ENCODE peak calls at places on chromosomes 13 and 19, in four cellular contexts. R is psoas muscle, D is adipocyte, X is BJ. Q is an unnamed sample.
A peak's percentile ranks its signal among the peaks of the same experiment; 100 is the strongest.

GRCh38 chr13:105502193-105502592 is 1033.3 kb downstream of the EFNB2 start:
- DNase-seq in X (no peak), D (no peak), R (no peak), Q (no peak)

GRCh38 chr13:46182491-46182877 is 507 bp upstream of the LCP1 start:
- DNase-seq in R (no peak), D (no peak), X (no peak), Q (peak; percentile 68)

GRCh38 chr13:79485014-79485441 is 4.1 kb downstream of the NDFIP2 start:
- DNase-seq in R (no peak), X (peak; percentile 81), D (peak; percentile 91), Q (no peak)

GRCh38 chr13:50357586-50358118 is 342.4 kb downstream of the KCNRG start:
- DNase-seq in R (no peak), X (peak; percentile 28), D (peak; percentile 68), Q (no peak)

GRCh38 chr19:53086949-53087348 is 16.3 kb downstream of the ZNF160 start:
- DNase-seq in X (no peak), D (peak; percentile 26), R (peak; percentile 73), Q (no peak)

GRCh38 chr13:45705936-45706335 is 3.8 kb downstream of the CBY2 start:
- DNase-seq in R (no peak), X (no peak), D (no peak), Q (no peak)

GRCh38 chr13:52862358-52863206 is 14.1 kb upstream of the PCDH8 start:
- DNase-seq in X (no peak), D (no peak), R (no peak), Q (no peak)

GRCh38 chr19:41426116-41426841 is 895 bp downstream of the B3GNT8 start:
- DNase-seq in D (no peak), X (no peak), R (no peak), Q (no peak)

GRCh38 chr19:20422216-20422615 is 143.4 kb downstream of the ZNF737 start:
- DNase-seq in D (no peak), X (no peak), R (no peak), Q (no peak)

DNA sequence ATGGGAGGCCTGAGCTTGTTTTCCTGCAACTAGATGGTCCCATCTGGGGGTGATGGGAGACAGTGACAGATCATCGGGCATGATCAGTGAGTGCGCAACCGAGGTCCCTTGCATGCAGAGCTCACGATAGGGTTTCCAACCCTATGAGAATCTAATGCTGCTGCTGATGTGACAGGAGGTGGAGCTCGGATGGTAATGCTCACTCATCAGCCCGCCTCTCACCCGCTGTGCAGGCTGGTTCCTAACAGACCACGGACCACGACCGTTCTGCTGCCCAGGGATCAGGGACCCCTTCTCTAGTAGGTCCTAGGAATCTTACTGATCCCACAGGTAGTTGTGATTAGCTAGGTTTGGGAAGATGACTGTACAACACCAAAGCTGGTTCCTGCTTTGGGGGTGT is 23.5 kb upstream of the GARRE1 start:
- DNase-seq in R (no peak), D (no peak), X (no peak), Q (no peak)
- H3K4me3 ChIP-seq in R (no peak overlapping the region), D (no peak overlapping the region), X (no peak overlapping the region), Q (no peak overlapping the region)

GRCh38 chr19:10431254-10431942 is 11.1 kb downstream of the PDE4A start:
- DNase-seq in D (no peak), X (no peak), R (peak; percentile 59), Q (peak; percentile 73)
- H3K27me3 ChIP-seq in D (no peaks in the 10 kb centered on the region), X (peaks cover 7% of the 10 kb centered on the region), R (no peaks in the 10 kb centered on the region), Q (no peaks in the 10 kb centered on the region)

DNA sequence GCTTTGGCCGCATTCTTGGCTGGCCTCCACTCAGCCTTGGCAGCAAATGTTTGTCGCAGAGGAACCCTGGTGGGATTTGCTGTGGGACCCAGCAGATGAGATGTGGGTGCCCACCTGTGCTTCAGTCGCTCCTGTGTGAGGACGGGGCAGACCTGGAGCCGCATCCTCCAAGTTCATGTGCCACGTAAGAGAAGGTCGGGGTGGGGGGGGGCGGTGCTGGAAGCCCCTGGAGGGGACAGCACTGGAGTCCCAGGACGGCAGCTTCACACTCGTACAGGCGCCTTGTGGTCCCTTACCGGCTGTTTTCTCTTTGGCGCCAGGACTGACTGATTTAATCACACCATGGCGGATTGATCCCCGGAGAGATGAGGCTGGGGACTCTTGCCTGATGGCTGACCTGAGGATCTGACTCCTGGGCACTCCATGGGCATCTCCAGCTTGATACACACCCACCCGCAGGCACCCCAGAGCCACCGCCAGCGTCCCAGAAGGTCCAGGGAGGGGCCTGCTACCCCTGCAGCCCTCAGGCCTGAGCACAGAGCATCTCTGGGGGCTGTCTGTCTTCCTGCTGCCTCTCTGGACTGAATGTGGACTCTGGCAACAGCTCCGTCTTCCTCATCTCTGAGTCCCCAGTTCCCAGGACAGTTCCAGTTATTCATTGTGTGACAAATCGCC is 10.0 kb upstream of the GRTP1 start:
- DNase-seq in R (no peak), D (no peak), X (no peak), Q (no peak)
- H3K4me3 ChIP-seq in R (no peak overlapping the region), D (no peak overlapping the region), X (no peak overlapping the region), Q (no peak overlapping the region)

GRCh38 chr19:39106201-39106600 is 19.4 kb upstream of the PAK4 start:
- DNase-seq in D (no peak), R (no peak), X (no peak), Q (no peak)
- H3K27me3 ChIP-seq in D (no peaks in the 10 kb centered on the region), R (peaks cover 4% of the 10 kb centered on the region), X (no peaks in the 10 kb centered on the region), Q (no peaks in the 10 kb centered on the region)

Q was measured in GM06990.